ENCODE peak calls at places on chromosome 5, in five cellular contexts. One of them, this sample, is unnamed.
A peak's percentile ranks its signal among the peaks of the same experiment; 100 is the strongest.

GRCh38 chr5:132054031-132054696 is 6.3 kb upstream of the IL3 start:
- DNase-seq in nephron progenitor cell: no peak
- DNase-seq in activated CD8-positive, alpha-beta T cell treated with anti-CD3 and anti-CD28 coated beads for 36 hours: no peak
- DNase-seq in fibroblast of lung: no peak
- DNase-seq in BJ: no peak
- DNase-seq in this sample: peak; percentile 2

GRCh38 chr5:64165500-64166200 is at the start of gene RNF180:
- DNase-seq in nephron progenitor cell: peak; percentile 76
- DNase-seq in activated CD8-positive, alpha-beta T cell treated with anti-CD3 and anti-CD28 coated beads for 36 hours: peak; percentile 5
- DNase-seq in fibroblast of lung: peak; percentile 51
- DNase-seq in BJ: no peak
- DNase-seq in this sample: no peak

GRCh38 chr5:172856336-172856735 is 22.3 kb downstream of the ERGIC1 start:
- DNase-seq in nephron progenitor cell: no peak
- DNase-seq in activated CD8-positive, alpha-beta T cell treated with anti-CD3 and anti-CD28 coated beads for 36 hours: no peak
- DNase-seq in fibroblast of lung: no peak
- DNase-seq in BJ: no peak
- DNase-seq in this sample: no peak

GRCh38 chr5:67100301-67100700 is 96.3 kb downstream of the CD180 start:
- DNase-seq in nephron progenitor cell: no peak
- DNase-seq in activated CD8-positive, alpha-beta T cell treated with anti-CD3 and anti-CD28 coated beads for 36 hours: peak; percentile 26
- DNase-seq in fibroblast of lung: no peak
- DNase-seq in BJ: no peak
- DNase-seq in this sample: no peak

GRCh38 chr5:134503937-134504437 is 21.5 kb upstream of the JADE2 start:
- DNase-seq in nephron progenitor cell: no peak
- DNase-seq in activated CD8-positive, alpha-beta T cell treated with anti-CD3 and anti-CD28 coated beads for 36 hours: peak; percentile 47
- DNase-seq in fibroblast of lung: peak; percentile 49
- DNase-seq in BJ: no peak
- DNase-seq in this sample: no peak

GRCh38 chr5:146584750-146585149 is 68.8 kb upstream of the GPR151 start:
- DNase-seq in nephron progenitor cell: no peak
- DNase-seq in activated CD8-positive, alpha-beta T cell treated with anti-CD3 and anti-CD28 coated beads for 36 hours: no peak
- DNase-seq in fibroblast of lung: no peak
- DNase-seq in BJ: no peak
- DNase-seq in this sample: no peak

GRCh38 chr5:176812269-176813259 is 2.2 kb downstream of the UNC5A start:
- DNase-seq in nephron progenitor cell: peak; percentile 83
- DNase-seq in activated CD8-positive, alpha-beta T cell treated with anti-CD3 and anti-CD28 coated beads for 36 hours: peak; percentile 41
- DNase-seq in fibroblast of lung: no peak
- DNase-seq in BJ: no peak
- DNase-seq in this sample: peak; percentile 72

GRCh38 chr5:7094626-7095025 is 301.3 kb upstream of the ADCY2 start:
- DNase-seq in nephron progenitor cell: peak; percentile 82
- DNase-seq in activated CD8-positive, alpha-beta T cell treated with anti-CD3 and anti-CD28 coated beads for 36 hours: peak; percentile 15
- DNase-seq in fibroblast of lung: no peak
- DNase-seq in BJ: no peak
- DNase-seq in this sample: no peak

GRCh38 chr5:40904205-40904993 is 4.9 kb upstream of the C7 start:
- DNase-seq in nephron progenitor cell: peak; percentile 55
- DNase-seq in activated CD8-positive, alpha-beta T cell treated with anti-CD3 and anti-CD28 coated beads for 36 hours: peak; percentile 62
- DNase-seq in fibroblast of lung: peak; percentile 62
- DNase-seq in BJ: peak; percentile 19
- DNase-seq in this sample: peak; percentile 43

GRCh38 chr5:57082441-57083067 is 91.3 kb upstream of the GPBP1 start:
- DNase-seq in nephron progenitor cell: no peak
- DNase-seq in activated CD8-positive, alpha-beta T cell treated with anti-CD3 and anti-CD28 coated beads for 36 hours: no peak
- DNase-seq in fibroblast of lung: no peak
- DNase-seq in BJ: no peak
- DNase-seq in this sample: no peak
- TF ChIP-seq CTCF in nephron progenitor cell: no peak
- TF ChIP-seq CTCF in activated CD8-positive, alpha-beta T cell treated with anti-CD3 and anti-CD28 coated beads for 36 hours: no peak
- TF ChIP-seq CTCF in fibroblast of lung: peak; percentile 17
- TF ChIP-seq CTCF in BJ: peak; percentile 32
- TF ChIP-seq CTCF in this sample: no peak

DNA sequence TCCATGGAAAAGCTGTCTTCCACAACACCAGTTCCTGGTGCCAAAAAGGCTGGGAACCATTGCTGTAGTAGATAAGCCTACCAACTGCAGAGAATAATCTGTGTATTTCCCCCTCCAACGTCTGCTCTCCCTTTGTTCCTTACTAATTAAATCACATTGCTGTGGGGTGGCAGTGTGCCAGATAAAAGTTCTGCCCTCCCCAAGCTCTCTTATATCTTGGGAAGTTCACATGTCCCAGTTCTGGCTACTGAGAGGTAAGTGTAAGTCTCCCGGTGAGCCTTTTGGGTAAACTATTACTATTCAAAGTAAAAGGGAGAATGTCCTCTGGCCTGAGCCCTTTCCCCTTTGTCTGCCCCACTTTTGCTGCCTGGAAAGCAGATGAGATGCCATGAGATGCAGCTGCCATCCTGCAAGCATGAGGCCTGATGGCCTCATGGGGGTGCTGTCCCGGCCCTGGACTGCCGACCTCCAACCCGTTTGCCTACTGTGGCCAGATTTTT is 14.7 kb downstream of the ENC1 start:
- DNase-seq in nephron progenitor cell: no peak
- DNase-seq in activated CD8-positive, alpha-beta T cell treated with anti-CD3 and anti-CD28 coated beads for 36 hours: no peak
- DNase-seq in fibroblast of lung: peak; percentile 92
- DNase-seq in BJ: no peak
- DNase-seq in this sample: no peak
- TF ChIP-seq CTCF in nephron progenitor cell: no peak
- TF ChIP-seq CTCF in activated CD8-positive, alpha-beta T cell treated with anti-CD3 and anti-CD28 coated beads for 36 hours: no peak
- TF ChIP-seq CTCF in fibroblast of lung: peak; percentile 2
- TF ChIP-seq CTCF in BJ: no peak
- TF ChIP-seq CTCF in this sample: no peak

DNA sequence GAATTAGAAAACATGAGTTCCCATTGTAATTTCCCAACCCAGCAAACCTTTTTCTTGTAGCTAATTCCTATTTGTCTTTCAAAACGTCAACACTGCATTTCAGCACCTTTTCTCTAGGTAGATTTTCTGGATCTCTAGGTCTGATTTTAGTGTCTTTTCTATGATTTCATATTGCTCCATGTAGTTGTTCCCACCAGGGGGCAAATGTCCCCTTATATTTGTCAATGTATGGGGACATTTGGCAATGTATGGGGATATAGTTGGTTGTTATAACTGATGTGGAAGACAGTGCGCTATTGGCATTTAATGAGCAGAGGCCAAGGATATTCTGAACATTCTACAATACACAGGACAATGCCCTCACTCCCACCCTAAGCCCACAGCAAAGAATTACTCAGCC is 273.9 kb upstream of the ADRA1B start:
- DNase-seq in nephron progenitor cell: no peak
- DNase-seq in activated CD8-positive, alpha-beta T cell treated with anti-CD3 and anti-CD28 coated beads for 36 hours: no peak
- DNase-seq in fibroblast of lung: no peak
- DNase-seq in BJ: no peak
- DNase-seq in this sample: no peak
- TF ChIP-seq CTCF in nephron progenitor cell: no peak
- TF ChIP-seq CTCF in activated CD8-positive, alpha-beta T cell treated with anti-CD3 and anti-CD28 coated beads for 36 hours: no peak
- TF ChIP-seq CTCF in fibroblast of lung: peak; percentile 10
- TF ChIP-seq CTCF in BJ: no peak
- TF ChIP-seq CTCF in this sample: no peak

DNA sequence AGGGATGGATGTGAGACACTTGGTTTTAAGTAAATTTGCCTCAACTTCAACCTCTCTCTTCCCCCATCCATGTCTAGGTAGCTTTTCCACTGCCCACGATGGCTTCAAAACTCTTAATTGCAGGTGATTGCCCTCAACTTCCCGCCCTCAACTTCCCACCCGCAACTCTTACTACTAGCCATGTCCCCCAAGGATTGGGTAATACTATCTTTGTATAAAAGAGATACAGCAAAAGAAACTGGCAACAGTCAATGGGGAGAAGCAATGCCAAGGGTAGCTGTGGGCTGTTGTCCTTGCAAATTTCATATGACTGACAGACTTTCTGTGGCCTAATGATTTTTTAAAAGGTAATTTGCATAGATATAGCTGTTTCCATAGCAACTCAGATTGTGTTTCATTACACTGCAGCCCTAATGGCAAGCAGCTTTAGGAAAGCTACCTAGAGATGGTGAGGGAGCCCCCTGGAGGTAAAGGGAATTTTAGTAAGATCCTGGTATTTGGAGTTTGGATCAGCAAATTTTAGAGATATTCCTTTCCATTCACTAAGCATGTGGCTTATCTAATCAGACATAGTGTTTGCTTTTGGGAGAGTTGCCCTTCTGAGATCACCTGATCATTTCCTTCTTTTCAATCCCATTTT is 421.5 kb upstream of the DAP start:
- DNase-seq in nephron progenitor cell: peak; percentile 16
- DNase-seq in activated CD8-positive, alpha-beta T cell treated with anti-CD3 and anti-CD28 coated beads for 36 hours: no peak
- DNase-seq in fibroblast of lung: peak; percentile 57
- DNase-seq in BJ: no peak
- DNase-seq in this sample: peak; percentile 40
- TF ChIP-seq CTCF in nephron progenitor cell: peak; percentile 51
- TF ChIP-seq CTCF in activated CD8-positive, alpha-beta T cell treated with anti-CD3 and anti-CD28 coated beads for 36 hours: peak; percentile 23
- TF ChIP-seq CTCF in fibroblast of lung: peak; percentile 58
- TF ChIP-seq CTCF in BJ: peak; percentile 70
- TF ChIP-seq CTCF in this sample: peak; percentile 45

This sample was measured in GM13977.